ENCODE peak calls at places on chromosomes 16 and 17, in six cellular contexts. U is AG10803, N is breast epithelium, W is pancreas, Q is fibroblast of lung, J is AG09309. D is an unnamed sample.

GRCh38 chr16:87666919-87667318 is 64.6 kb downstream of the JPH3 start:
- DNase-seq in U (no peak), N (no peak), W (no peak), Q (no peak), J (no peak), D (no peak)

GRCh38 chr17:226108-226772 is 44.8 kb upstream of the DOC2B start:
- DNase-seq in U (no peak), J (no peak), W (peak; percentile 38), Q (no peak), N (no peak), D (no peak)

GRCh38 chr16:23324727-23325126 is 22.6 kb downstream of the SCNN1B start:
- DNase-seq in N (peak; percentile 82), W (no peak), J (no peak), Q (no peak), U (no peak), D (no peak)

GRCh38 chr16:75231570-75231969 is 12.8 kb downstream of the CTRB1 start:
- DNase-seq in W (no peak), J (no peak), U (no peak), N (no peak), Q (no peak), D (no peak)

GRCh38 chr16:68529931-68530667 is 9.0 kb upstream of the ZFP90 start:
- DNase-seq in U (peak; percentile 79), J (no peak), W (peak; percentile 91), Q (peak; percentile 83), N (peak; percentile 90), D (peak; percentile 81)

GRCh38 chr17:69050999-69051775 is 9.5 kb downstream of the ABCA9 start:
- DNase-seq in U (peak; percentile 78), N (no peak), Q (peak; percentile 88), W (no peak), J (peak; percentile 13), D (peak; percentile 89)

GRCh38 chr17:31568140-31568938 is 176.9 kb downstream of the RAB11FIP4 start:
- DNase-seq in N (no peak), W (no peak), U (peak; percentile 75), J (no peak), Q (peak; percentile 73), D (peak; percentile 62)

GRCh38 chr16:30875881-30876791 is 17.7 kb downstream of the BCL7C start:
- DNase-seq in J (no peak), N (no peak), U (peak; percentile 19), W (peak; percentile 56), Q (no peak), D (peak; percentile 9)

GRCh38 chr16:51156836-51157235 is 5.8 kb upstream of the SALL1 start:
- DNase-seq in J (no peak), Q (no peak), U (no peak), W (no peak), N (no peak), D (no peak)

GRCh38 chr17:58507123-58507634 is 7.3 kb downstream of the MTMR4 start:
- DNase-seq in Q (peak; percentile 35), U (peak; percentile 16), N (no peak), W (no peak), J (no peak), D (peak; percentile 47)

GRCh38 chr16:64826374-64826773 is 295.5 kb downstream of the CDH11 start:
- DNase-seq in Q (peak; percentile 8), W (no peak), N (no peak), J (no peak), U (peak; percentile 10), D (no peak)

GRCh38 chr16:57639172-57639571 is 10.7 kb downstream of the ADGRG1 start:
- DNase-seq in Q (peak; percentile 43), W (peak; percentile 78), U (no peak), J (no peak), N (no peak), D (no peak)

GRCh38 chr16:49562228-49562627 is 188.6 kb downstream of the C16orf78 start:
- DNase-seq in U (no peak), W (no peak), Q (no peak), J (no peak), N (no peak), D (no peak)

GRCh38 chr16:58417600-58417999 is 25.3 kb downstream of the GINS3 start:
- DNase-seq in W (no peak), J (no peak), U (no peak), Q (no peak), N (no peak), D (no peak)

GRCh38 chr16:26599786-26600107 is 467.0 kb upstream of the C16orf82 start:
- DNase-seq in U (no peak), N (no peak), Q (no peak), J (no peak), W (no peak), D (no peak)

GRCh38 chr17:5840811-5841446 is 229.2 kb upstream of the WSCD1 start:
- DNase-seq in Q (no peak), U (no peak), J (no peak), N (no peak), W (no peak), D (no peak)

DNA sequence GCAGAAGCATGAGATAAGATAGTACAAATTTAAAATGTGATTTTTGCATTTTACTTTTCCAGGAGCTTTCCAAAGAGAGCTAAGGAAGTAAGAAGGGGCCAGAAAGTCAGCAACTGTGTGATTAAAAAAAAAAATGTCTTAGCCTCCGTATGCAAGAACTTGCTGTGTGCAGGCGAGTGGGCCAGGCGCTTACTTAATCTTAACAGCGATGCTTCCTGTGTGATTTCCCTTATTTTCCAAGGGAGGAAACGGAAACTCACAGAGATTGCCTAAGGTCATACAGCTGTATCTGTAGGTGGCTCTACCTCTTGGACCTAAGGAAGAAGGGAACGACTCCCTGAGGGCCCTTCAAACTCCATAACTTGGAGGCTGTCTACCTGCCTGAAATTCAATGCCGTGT is 11.1 kb downstream of the HS3ST3B1 start:
- DNase-seq in W (no peak), N (no peak), U (no peak), Q (no peak), J (no peak), D (no peak)
- H3K4me3 ChIP-seq in W (no peak overlapping the region), N (no peak overlapping the region), U (no peak overlapping the region), Q (no peak overlapping the region), J (no peak overlapping the region), D (no peak overlapping the region)

DNA sequence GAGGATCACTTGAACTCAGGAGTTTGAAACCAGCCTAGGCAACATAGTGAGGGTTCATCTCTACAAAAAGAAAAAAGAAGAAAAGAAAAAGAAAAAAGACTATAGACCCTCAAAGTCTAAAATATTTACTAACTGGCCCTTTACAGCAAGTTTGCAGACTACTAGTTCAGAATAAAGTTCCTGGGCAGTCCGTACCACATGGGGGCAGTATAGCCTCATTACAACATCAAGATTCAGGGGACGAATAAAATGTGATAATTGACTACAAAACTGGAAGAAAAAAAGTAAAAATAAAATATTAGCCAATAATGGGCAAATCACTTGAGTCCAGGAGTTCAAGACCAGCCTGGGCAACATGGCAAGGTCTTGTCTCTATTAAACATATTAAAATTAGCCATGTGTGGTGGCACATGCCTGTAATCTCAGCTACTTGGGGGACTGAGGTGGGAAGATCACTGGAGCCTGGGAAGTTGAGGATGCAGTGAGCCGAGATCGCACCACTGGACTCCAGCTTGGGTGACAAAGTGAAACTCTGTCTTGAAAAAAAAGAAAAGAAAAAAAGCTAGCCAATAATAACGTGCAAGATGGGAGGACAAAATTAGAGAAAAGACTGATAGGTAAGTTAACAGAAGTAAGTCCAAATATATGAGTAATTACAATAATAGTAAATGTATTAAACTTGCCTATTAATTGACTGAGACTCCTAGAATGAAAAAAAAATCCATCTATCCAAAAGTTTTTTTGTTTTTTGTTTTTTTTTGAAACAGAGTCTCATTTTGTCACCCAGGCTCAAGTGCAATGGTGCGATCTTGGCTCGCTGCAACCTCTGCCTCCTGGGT is 129.4 kb upstream of the SEC14L1 start:
- DNase-seq in W (no peak), U (peak; percentile 29), N (no peak), Q (peak; percentile 62), J (no peak), D (peak; percentile 52)
- TF ChIP-seq CTCF in W (peak; percentile 24), U (peak; percentile 71), N (peak; percentile 24), Q (peak; percentile 71), J (peak; percentile 79), D (peak; percentile 77)

GRCh38 chr16:1539720-1540555 is 6.5 kb downstream of the TMEM204 start:
- DNase-seq in W (no peak), N (no peak), Q (no peak), J (no peak), U (no peak), D (no peak)
- H3K4me3 ChIP-seq in W (no peak overlapping the region), N (no peak overlapping the region), Q (no peak overlapping the region), J (no peak overlapping the region), U (no peak overlapping the region), D (no peak overlapping the region)

GRCh38 chr17:41689497-41690299 is 1.0 kb downstream of the EIF1 start:
- DNase-seq in U (peak; percentile 78), Q (peak; percentile 82), J (no peak), N (peak; percentile 32), W (no peak), D (peak; percentile 71)

GRCh38 chr17:41691031-41691777 is 2.5 kb downstream of the EIF1 start:
- DNase-seq in U (no peak), W (no peak), J (no peak), N (no peak), Q (no peak), D (no peak)

GRCh38 chr17:41690497-41690896 is 1.8 kb downstream of the EIF1 start:
- DNase-seq in J (no peak), Q (no peak), N (no peak), U (no peak), W (no peak), D (no peak)

GRCh38 chr17:41688641-41689496 is at the start of gene EIF1:
- DNase-seq in U (peak; percentile 99), N (peak; percentile 100), J (peak; percentile 98), W (peak; percentile 100), Q (peak; percentile 100), D (peak; percentile 99)

GRCh38 chr17:41687828-41688640 is 651 bp upstream of the EIF1 start:
- DNase-seq in W (no peak), Q (no peak), N (peak; percentile 79), U (no peak), J (no peak), D (no peak)
- TF ChIP-seq CTCF in W (no peak), Q (no peak), N (no peak), U (peak; percentile 36), J (peak; percentile 29), D (peak; percentile 4)

DNA sequence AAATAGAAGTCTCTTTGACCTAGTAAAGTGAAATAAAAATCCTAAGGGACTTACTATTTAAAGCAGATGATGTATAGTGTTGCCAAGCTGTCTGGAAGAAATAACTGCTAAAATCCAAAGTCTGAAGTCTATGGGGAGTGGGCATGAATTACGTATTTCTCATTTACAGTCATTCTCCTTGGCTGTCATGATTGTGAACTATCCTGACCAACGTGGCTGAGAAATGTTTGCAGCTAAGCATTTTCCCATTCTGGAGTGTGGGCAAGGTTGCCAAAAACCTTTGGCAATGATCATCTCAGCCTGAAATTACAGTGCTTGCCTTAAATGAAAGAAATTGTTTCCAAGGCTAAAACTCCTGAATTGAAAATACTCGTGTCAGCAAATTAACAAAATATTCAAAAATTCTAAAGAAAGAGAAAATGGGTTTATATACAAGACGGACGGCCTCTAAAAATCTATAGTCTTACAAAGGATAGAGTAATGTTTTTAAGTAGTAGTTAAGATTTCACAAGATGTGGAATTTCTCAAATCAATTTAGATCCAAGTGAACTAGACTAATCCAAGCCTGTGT is 77.0 kb downstream of the CACNG1 start:
- DNase-seq in J (no peak), U (peak; percentile 25), W (no peak), Q (peak; percentile 49), N (no peak), D (peak; percentile 68)
- H3K4me3 ChIP-seq in J (no peak overlapping the region), U (no peak overlapping the region), W (no peak overlapping the region), Q (no peak overlapping the region), N (no peak overlapping the region), D (no peak overlapping the region)

GRCh38 chr17:56583772-56584171 is 9.7 kb upstream of the NOG start:
- DNase-seq in U (no peak), J (no peak), W (no peak), Q (no peak), N (no peak), D (no peak)
- TF ChIP-seq CTCF in U (no peak), J (no peak), W (no peak), Q (no peak), N (no peak), D (no peak)